ENCODE peak calls at places on chromosomes 13 and 19, in four cellular contexts. One of them, this sample, is unnamed.
A peak's percentile ranks its signal among the peaks of the same experiment; 100 is the strongest.

GRCh38 chr19:57210381-57210780 is 19.1 kb downstream of the ZNF264 start:
- DNase-seq in A549: no peak
- DNase-seq in dorsolateral prefrontal cortex: peak; percentile 75
- DNase-seq in astrocyte of the cerebellum: no peak
- DNase-seq in this sample: no peak

GRCh38 chr13:29909975-29910674 is 59.7 kb upstream of the UBL3 start:
- DNase-seq in A549: no peak
- DNase-seq in dorsolateral prefrontal cortex: no peak
- DNase-seq in astrocyte of the cerebellum: no peak
- DNase-seq in this sample: no peak

GRCh38 chr19:55248704-55249103 is 10.1 kb downstream of the PPP6R1 start:
- DNase-seq in A549: no peak
- DNase-seq in dorsolateral prefrontal cortex: no peak
- DNase-seq in astrocyte of the cerebellum: no peak
- DNase-seq in this sample: no peak

GRCh38 chr13:55410398-55411330 is 1730.1 kb upstream of the PRR20A start:
- DNase-seq in A549: no peak
- DNase-seq in dorsolateral prefrontal cortex: no peak
- DNase-seq in astrocyte of the cerebellum: no peak
- DNase-seq in this sample: no peak

GRCh38 chr13:35768126-35768525 is 291.6 kb upstream of the MAB21L1 start:
- DNase-seq in A549: no peak
- DNase-seq in dorsolateral prefrontal cortex: peak; percentile 18
- DNase-seq in astrocyte of the cerebellum: no peak
- DNase-seq in this sample: no peak

GRCh38 chr19:39145180-39145953 is 19.8 kb downstream of the PAK4 start:
- DNase-seq in A549: no peak
- DNase-seq in dorsolateral prefrontal cortex: no peak
- DNase-seq in astrocyte of the cerebellum: no peak
- DNase-seq in this sample: no peak

GRCh38 chr19:583198-583967 is 6.3 kb upstream of the HCN2 start:
- DNase-seq in A549: no peak
- DNase-seq in dorsolateral prefrontal cortex: no peak
- DNase-seq in astrocyte of the cerebellum: no peak
- DNase-seq in this sample: no peak

GRCh38 chr19:9827325-9828238 is at the start of gene UBL5:
- DNase-seq in A549: peak; percentile 90
- DNase-seq in dorsolateral prefrontal cortex: peak; percentile 91
- DNase-seq in astrocyte of the cerebellum: peak; percentile 57
- DNase-seq in this sample: peak; percentile 61

GRCh38 chr19:44987148-44987675 is 14.1 kb upstream of the RELB start:
- DNase-seq in A549: no peak
- DNase-seq in dorsolateral prefrontal cortex: no peak
- DNase-seq in astrocyte of the cerebellum: no peak
- DNase-seq in this sample: no peak

GRCh38 chr19:913080-913748 is at the start of gene R3HDM4:
- DNase-seq in A549: peak; percentile 61
- DNase-seq in dorsolateral prefrontal cortex: peak; percentile 80
- DNase-seq in astrocyte of the cerebellum: no peak
- DNase-seq in this sample: no peak

GRCh38 chr13:26941345-26942174 is 181.0 kb upstream of the GPR12 start:
- DNase-seq in A549: no peak
- DNase-seq in dorsolateral prefrontal cortex: no peak
- DNase-seq in astrocyte of the cerebellum: no peak
- DNase-seq in this sample: no peak

GRCh38 chr13:43114504-43114903 is 91.1 kb downstream of the DNAJC15 start:
- DNase-seq in A549: no peak
- DNase-seq in dorsolateral prefrontal cortex: no peak
- DNase-seq in astrocyte of the cerebellum: no peak
- DNase-seq in this sample: no peak

GRCh38 chr13:43111887-43112400 is 88.6 kb downstream of the DNAJC15 start:
- DNase-seq in A549: no peak
- DNase-seq in dorsolateral prefrontal cortex: no peak
- DNase-seq in astrocyte of the cerebellum: no peak
- DNase-seq in this sample: no peak

GRCh38 chr13:43113603-43114002 is 90.2 kb downstream of the DNAJC15 start:
- DNase-seq in A549: no peak
- DNase-seq in dorsolateral prefrontal cortex: no peak
- DNase-seq in astrocyte of the cerebellum: no peak
- DNase-seq in this sample: no peak

GRCh38 chr13:43119206-43119605 is 95.8 kb downstream of the DNAJC15 start:
- DNase-seq in A549: no peak
- DNase-seq in dorsolateral prefrontal cortex: no peak
- DNase-seq in astrocyte of the cerebellum: no peak
- DNase-seq in this sample: no peak

GRCh38 chr13:43116242-43116641 is 92.9 kb downstream of the DNAJC15 start:
- DNase-seq in A549: no peak
- DNase-seq in dorsolateral prefrontal cortex: no peak
- DNase-seq in astrocyte of the cerebellum: no peak
- DNase-seq in this sample: no peak
- TF ChIP-seq CTCF in A549: no peak
- TF ChIP-seq CTCF in dorsolateral prefrontal cortex: no peak
- TF ChIP-seq CTCF in astrocyte of the cerebellum: no peak
- TF ChIP-seq CTCF in this sample: no peak

DNA sequence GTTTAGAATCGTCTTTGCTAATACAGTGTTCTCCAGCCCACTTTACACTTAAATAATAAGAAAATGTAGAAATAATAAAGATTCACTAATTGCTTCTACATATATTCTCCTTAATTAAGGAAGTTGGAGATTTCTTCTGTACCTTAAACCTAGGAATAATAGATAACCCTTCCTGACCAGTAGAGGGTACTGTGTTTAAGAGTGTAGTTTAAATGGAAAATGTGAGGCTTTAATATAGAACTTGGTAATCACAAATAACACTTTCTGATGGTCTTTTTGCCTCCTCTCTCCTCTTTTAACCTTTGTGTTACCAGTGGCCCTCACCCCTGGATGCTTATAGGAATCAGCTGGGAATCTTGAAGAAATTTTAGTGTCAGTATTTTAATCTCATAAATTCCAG is 20.7 kb downstream of the POMP start:
- DNase-seq in A549: no peak
- DNase-seq in dorsolateral prefrontal cortex: no peak
- DNase-seq in astrocyte of the cerebellum: no peak
- DNase-seq in this sample: no peak
- TF ChIP-seq CTCF in A549: peak; percentile 45
- TF ChIP-seq CTCF in dorsolateral prefrontal cortex: peak; percentile 51
- TF ChIP-seq CTCF in astrocyte of the cerebellum: no peak
- TF ChIP-seq CTCF in this sample: peak; percentile 11

GRCh38 chr19:17997969-17998826 is 9.8 kb upstream of the ARRDC2 start:
- DNase-seq in A549: peak; percentile 16
- DNase-seq in dorsolateral prefrontal cortex: no peak
- DNase-seq in astrocyte of the cerebellum: no peak
- DNase-seq in this sample: no peak
- TF ChIP-seq CTCF in A549: peak; percentile 55
- TF ChIP-seq CTCF in dorsolateral prefrontal cortex: no peak
- TF ChIP-seq CTCF in astrocyte of the cerebellum: no peak
- TF ChIP-seq CTCF in this sample: no peak

DNA sequence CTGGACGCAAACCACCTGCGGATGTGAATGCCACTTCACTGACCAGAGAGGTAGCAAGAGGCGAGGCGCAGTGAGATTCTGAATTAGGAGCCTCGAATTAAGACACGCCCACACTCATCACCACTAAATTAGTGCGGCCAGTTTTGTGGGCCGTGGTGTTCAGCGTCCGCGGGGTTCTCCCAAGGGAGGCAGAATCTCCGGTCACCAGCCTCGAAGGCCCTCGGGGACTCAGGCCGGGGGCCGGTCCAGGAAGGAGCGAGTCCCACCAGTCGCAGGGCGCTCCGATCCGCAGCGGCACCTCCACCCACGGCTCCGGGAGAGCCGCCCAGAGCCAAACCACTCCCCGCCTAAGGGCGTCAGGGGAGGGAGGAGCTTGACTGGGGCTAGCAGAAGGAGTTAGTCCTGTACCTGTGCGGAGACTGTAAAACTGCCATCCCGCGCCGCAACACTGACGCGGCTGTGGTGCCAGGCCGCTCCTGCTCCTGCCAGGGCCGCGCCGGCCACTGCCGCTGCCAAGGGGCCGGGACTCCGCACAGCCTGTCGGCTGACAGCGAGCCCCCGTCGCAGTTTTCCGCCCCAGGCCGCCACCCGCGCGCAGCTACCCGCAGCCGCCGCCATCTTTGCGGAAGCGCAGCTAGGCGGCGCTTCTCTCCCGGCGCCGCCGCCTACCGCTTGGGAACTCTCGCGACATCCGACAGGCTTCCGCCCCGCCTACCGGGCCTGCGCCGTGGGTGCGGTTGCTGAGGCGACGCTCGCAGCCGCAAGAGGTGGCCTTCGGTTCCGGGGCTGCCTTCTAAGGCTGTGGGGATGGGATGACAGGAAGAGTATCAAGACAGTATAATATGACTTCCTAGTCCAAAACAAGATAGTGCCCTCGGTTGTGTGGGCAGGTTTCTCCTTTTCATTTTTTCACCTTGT is at the start of gene MICU2:
- DNase-seq in A549: peak; percentile 79
- DNase-seq in dorsolateral prefrontal cortex: peak; percentile 92
- DNase-seq in astrocyte of the cerebellum: peak; percentile 78
- DNase-seq in this sample: peak; percentile 75
- TF ChIP-seq CTCF in A549: no peak
- TF ChIP-seq CTCF in dorsolateral prefrontal cortex: peak; percentile 69
- TF ChIP-seq CTCF in astrocyte of the cerebellum: no peak
- TF ChIP-seq CTCF in this sample: no peak

DNA sequence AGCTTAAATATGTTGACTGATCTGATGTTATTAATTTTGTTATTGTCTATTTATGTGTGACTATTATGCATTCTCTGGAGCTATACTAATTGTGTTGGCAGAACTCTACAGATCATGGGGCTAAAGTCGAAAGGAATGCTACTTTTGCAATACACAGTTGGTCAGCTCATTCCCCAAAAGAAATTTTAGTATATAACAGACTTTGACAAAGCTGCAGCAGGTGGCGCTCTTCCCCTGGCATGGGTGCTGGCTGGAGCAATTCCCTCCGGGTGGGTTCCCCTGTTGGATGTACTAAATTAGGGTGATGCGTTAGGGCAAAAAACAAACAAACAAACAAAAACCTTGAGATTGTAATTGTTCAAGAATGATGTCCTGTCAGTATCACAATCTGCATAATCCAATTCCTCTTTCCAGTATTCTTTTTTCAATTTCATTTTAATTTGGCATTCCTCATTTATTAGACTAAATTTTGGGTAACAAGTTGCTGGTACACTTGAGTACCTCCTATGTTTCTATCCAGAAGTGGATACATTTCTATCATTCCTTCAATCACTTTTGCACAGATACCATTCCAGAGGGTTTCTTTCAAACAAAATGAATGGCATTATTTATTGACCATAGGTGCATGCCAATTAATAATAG is 322.8 kb upstream of the EDNRB start:
- DNase-seq in A549: peak; percentile 0
- DNase-seq in dorsolateral prefrontal cortex: no peak
- DNase-seq in astrocyte of the cerebellum: no peak
- DNase-seq in this sample: no peak
- TF ChIP-seq CTCF in A549: peak; percentile 39
- TF ChIP-seq CTCF in dorsolateral prefrontal cortex: peak; percentile 48
- TF ChIP-seq CTCF in astrocyte of the cerebellum: peak; percentile 81
- TF ChIP-seq CTCF in this sample: peak; percentile 65

GRCh38 chr13:112450118-112450517 is 74.0 kb downstream of the SPACA7 start:
- DNase-seq in A549: no peak
- DNase-seq in dorsolateral prefrontal cortex: no peak
- DNase-seq in astrocyte of the cerebellum: no peak
- DNase-seq in this sample: no peak
- TF ChIP-seq CTCF in A549: no peak
- TF ChIP-seq CTCF in dorsolateral prefrontal cortex: no peak
- TF ChIP-seq CTCF in astrocyte of the cerebellum: no peak
- TF ChIP-seq CTCF in this sample: no peak